ENCODE peak calls at places on chromosomes 11 and 22, in five cellular contexts. One of them, this sample, is unnamed.
A peak's percentile ranks its signal among the peaks of the same experiment; 100 is the strongest.

GRCh38 chr11:33045551-33046255 is 6.3 kb downstream of the TCP11L1 start:
- DNase-seq in NCI-H226: peak; percentile 50
- DNase-seq in psoas muscle: no peak
- DNase-seq in stromal cell of bone marrow: no peak
- DNase-seq in frontal cortex: no peak
- DNase-seq in this sample: peak; percentile 96

GRCh38 chr11:63574856-63575602 is 11.8 kb upstream of the PLAAT2 start:
- DNase-seq in frontal cortex: no peak
- DNase-seq in stromal cell of bone marrow: peak; percentile 17
- DNase-seq in NCI-H226: no peak
- DNase-seq in psoas muscle: peak; percentile 75
- DNase-seq in this sample: no peak

GRCh38 chr11:124865181-124865901 is at the start of gene ROBO3:
- DNase-seq in psoas muscle: no peak
- DNase-seq in NCI-H226: no peak
- DNase-seq in stromal cell of bone marrow: no peak
- DNase-seq in frontal cortex: no peak
- DNase-seq in this sample: peak; percentile 39

GRCh38 chr11:64569300-64569970 is 21.6 kb upstream of the SLC22A12 start:
- DNase-seq in frontal cortex: no peak
- DNase-seq in NCI-H226: no peak
- DNase-seq in stromal cell of bone marrow: no peak
- DNase-seq in psoas muscle: no peak
- DNase-seq in this sample: no peak

GRCh38 chr22:44160416-44160815 is 20.3 kb upstream of the PARVG start:
- DNase-seq in NCI-H226: no peak
- DNase-seq in frontal cortex: no peak
- DNase-seq in stromal cell of bone marrow: no peak
- DNase-seq in psoas muscle: peak; percentile 30
- DNase-seq in this sample: no peak

GRCh38 chr11:93740802-93741093 is 547 bp downstream of the TAF1D start:
- DNase-seq in psoas muscle: peak; percentile 83
- DNase-seq in stromal cell of bone marrow: peak; percentile 37
- DNase-seq in NCI-H226: peak; percentile 41
- DNase-seq in frontal cortex: peak; percentile 34
- DNase-seq in this sample: no peak

GRCh38 chr11:117524784-117525183 is 197.1 kb downstream of the CEP164 start:
- DNase-seq in frontal cortex: no peak
- DNase-seq in stromal cell of bone marrow: no peak
- DNase-seq in psoas muscle: no peak
- DNase-seq in NCI-H226: no peak
- DNase-seq in this sample: no peak

GRCh38 chr11:43632171-43632570 is 48.4 kb upstream of the HSD17B12 start:
- DNase-seq in psoas muscle: no peak
- DNase-seq in stromal cell of bone marrow: no peak
- DNase-seq in NCI-H226: peak; percentile 54
- DNase-seq in frontal cortex: no peak
- DNase-seq in this sample: no peak

GRCh38 chr11:790721-791564 is 1.1 kb upstream of the CEND1 start:
- DNase-seq in NCI-H226: peak; percentile 55
- DNase-seq in stromal cell of bone marrow: no peak
- DNase-seq in frontal cortex: no peak
- DNase-seq in psoas muscle: peak; percentile 59
- DNase-seq in this sample: no peak

GRCh38 chr22:24006914-24007214 is 1.6 kb upstream of the GSTT4 start:
- DNase-seq in stromal cell of bone marrow: no peak
- DNase-seq in psoas muscle: no peak
- DNase-seq in NCI-H226: no peak
- DNase-seq in frontal cortex: peak; percentile 25
- DNase-seq in this sample: no peak

GRCh38 chr11:105579111-105579510 is 30.8 kb upstream of the GRIA4 start:
- DNase-seq in psoas muscle: no peak
- DNase-seq in NCI-H226: no peak
- DNase-seq in frontal cortex: no peak
- DNase-seq in stromal cell of bone marrow: no peak
- DNase-seq in this sample: no peak

GRCh38 chr11:76282786-76283185 is 76.5 kb upstream of the WNT11 start:
- DNase-seq in NCI-H226: no peak
- DNase-seq in frontal cortex: no peak
- DNase-seq in psoas muscle: no peak
- DNase-seq in stromal cell of bone marrow: no peak
- DNase-seq in this sample: no peak

GRCh38 chr11:63710476-63711217 is 29.3 kb downstream of the RTN3 start:
- DNase-seq in psoas muscle: no peak
- DNase-seq in stromal cell of bone marrow: peak; percentile 66
- DNase-seq in NCI-H226: peak; percentile 95
- DNase-seq in frontal cortex: no peak
- DNase-seq in this sample: peak; percentile 18

GRCh38 chr22:42635531-42635930 is 4.9 kb downstream of the ATP5MGL start:
- DNase-seq in psoas muscle: peak; percentile 92
- DNase-seq in frontal cortex: no peak
- DNase-seq in NCI-H226: peak; percentile 74
- DNase-seq in stromal cell of bone marrow: peak; percentile 96
- DNase-seq in this sample: peak; percentile 80

GRCh38 chr11:125428486-125429173 is 67.4 kb downstream of the FEZ1 start:
- DNase-seq in NCI-H226: no peak
- DNase-seq in stromal cell of bone marrow: no peak
- DNase-seq in frontal cortex: no peak
- DNase-seq in psoas muscle: no peak
- DNase-seq in this sample: no peak

GRCh38 chr22:23281406-23282088 is 101.2 kb downstream of the BCR start:
- DNase-seq in stromal cell of bone marrow: peak; percentile 28
- DNase-seq in frontal cortex: peak; percentile 90
- DNase-seq in NCI-H226: peak; percentile 40
- DNase-seq in psoas muscle: peak; percentile 90
- DNase-seq in this sample: no peak

GRCh38 chr11:24833598-24833997 is 336.7 kb downstream of the LUZP2 start:
- DNase-seq in psoas muscle: no peak
- DNase-seq in stromal cell of bone marrow: no peak
- DNase-seq in frontal cortex: no peak
- DNase-seq in NCI-H226: no peak
- DNase-seq in this sample: no peak

GRCh38 chr11:58577441-58578135 is 1.3 kb upstream of the ZFP91 start:
- DNase-seq in psoas muscle: peak; percentile 74
- DNase-seq in stromal cell of bone marrow: peak; percentile 72
- DNase-seq in frontal cortex: no peak
- DNase-seq in NCI-H226: peak; percentile 70
- DNase-seq in this sample: peak; percentile 81

GRCh38 chr11:102287963-102288744 is 29.1 kb upstream of the BIRC3 start:
- DNase-seq in NCI-H226: peak; percentile 56
- DNase-seq in frontal cortex: peak; percentile 71
- DNase-seq in psoas muscle: no peak
- DNase-seq in stromal cell of bone marrow: no peak
- DNase-seq in this sample: peak; percentile 28

This sample was measured in foreskin keratinocyte.